ENCODE peak calls at places on chromosome X, in six cellular contexts. B is OCI-M1; G is caudate nucleus; Z is lung; H is activated CD4-positive, alpha-beta T cell treated with anti-CD3 and anti-CD28 coated beads, Interleukin-2, amount 50 U/mL, for 24 hours; N is cardiac fibroblast. W is an unnamed sample.

GRCh38 chrX:40996886-40997530 is 88.2 kb upstream of the USP9X start:
- DNase-seq in B (peak), G (no peak), Z (no peak), H (no peak), N (peak), W (no peak)

GRCh38 chrX:70969635-70970481 is 39.0 kb upstream of the SLC7A3 start:
- DNase-seq in B (peak), G (no peak), Z (no peak), H (no peak), N (no peak), W (no peak)

GRCh38 chrX:111262086-111262485 is 8.2 kb downstream of the CAPN6 start:
- DNase-seq in B (no peak), G (no peak), Z (no peak), H (no peak), N (no peak), W (peak)

GRCh38 chrX:103356023-103356798 is at the start of gene TCEAL9:
- DNase-seq in B (peak), G (peak), Z (peak), H (no peak), N (peak), W (no peak)

GRCh38 chrX:107766470-107767140 is 9.0 kb downstream of the TSC22D3 start:
- DNase-seq in B (no peak), G (no peak), Z (no peak), H (no peak), N (peak), W (no peak)

GRCh38 chrX:132023117-132023895 is at the start of gene STK26:
- DNase-seq in B (peak), G (peak), Z (peak), H (peak), N (peak), W (no peak)

GRCh38 chrX:1108451-1109445 is 103.7 kb downstream of the CRLF2 start:
- DNase-seq in B (no peak), G (no peak), Z (no peak), H (no peak), N (no peak), W (no peak)

GRCh38 chrX:13472975-13473665 is 96.3 kb upstream of the EGFL6 start:
- DNase-seq in B (no peak), G (no peak), Z (no peak), H (no peak), N (peak), W (no peak)